ENCODE peak calls at places on chromosomes 3 and 15, in ten cellular contexts. G, T, I, C, J, L, Y, S, B and A are unnamed samples.

GRCh38 chr15:74788716-74789151 is 6.9 kb downstream of the CSK start:
- DNase-seq in G (peak), T (no peak), I (no peak), C (no peak), J (no peak), L (no peak), Y (peak), S (no peak), B (no peak), A (no peak)

GRCh38 chr3:30628188-30628930 is 22.0 kb downstream of the TGFBR2 start:
- DNase-seq in G (no peak), T (no peak), I (no peak), C (no peak), J (no peak), L (no peak), Y (no peak), S (no peak), B (no peak), A (no peak)

GRCh38 chr3:50296721-50297383 is 2.4 kb downstream of the HYAL3 start:
- DNase-seq in G (no peak), T (no peak), I (no peak), C (no peak), J (no peak), L (no peak), Y (no peak), S (no peak), B (no peak), A (no peak)

GRCh38 chr3:62109534-62109933 is 263.8 kb downstream of the FEZF2 start:
- DNase-seq in G (no peak), T (peak), I (no peak), C (no peak), J (no peak), L (no peak), Y (no peak), S (peak), B (peak), A (no peak)

GRCh38 chr15:87154771-87155170 is 1075.1 kb downstream of the AGBL1 start:
- DNase-seq in G (no peak), T (peak), I (no peak), C (no peak), J (no peak), L (no peak), Y (no peak), S (peak), B (peak), A (no peak)

GRCh38 chr3:38731522-38731921 is 82.0 kb upstream of the SCN5A start:
- DNase-seq in G (no peak), T (no peak), I (no peak), C (no peak), J (no peak), L (no peak), Y (no peak), S (no peak), B (no peak), A (no peak)

GRCh38 chr3:63824309-63824708 is 5.2 kb downstream of the C3orf49 start:
- DNase-seq in G (no peak), T (no peak), I (no peak), C (no peak), J (no peak), L (no peak), Y (no peak), S (peak), B (peak), A (no peak)

GRCh38 chr3:10941972-10942371 is 50.6 kb upstream of the SLC6A1 start:
- DNase-seq in G (no peak), T (no peak), I (no peak), C (no peak), J (no peak), L (peak), Y (peak), S (no peak), B (no peak), A (peak)

GRCh38 chr3:54951405-54951804 is 23.5 kb upstream of the LRTM1 start:
- DNase-seq in G (no peak), T (peak), I (peak), C (peak), J (peak), L (peak), Y (no peak), S (peak), B (peak), A (peak)

GRCh38 chr15:49860101-49860500 is 239.3 kb downstream of the DTWD1 start:
- DNase-seq in G (no peak), T (peak), I (no peak), C (no peak), J (no peak), L (no peak), Y (no peak), S (peak), B (peak), A (no peak)

GRCh38 chr3:139327231-139327630 is 16.6 kb upstream of the MRPS22 start:
- DNase-seq in G (no peak), T (no peak), I (no peak), C (no peak), J (no peak), L (no peak), Y (no peak), S (no peak), B (no peak), A (no peak)

GRCh38 chr15:38226867-38227266 is 25.8 kb upstream of the SPRED1 start:
- DNase-seq in G (no peak), T (no peak), I (peak), C (no peak), J (peak), L (peak), Y (no peak), S (peak), B (peak), A (no peak)

GRCh38 chr3:117589454-117589853 is 879.9 kb downstream of the TUSC7 start:
- DNase-seq in G (peak), T (no peak), I (no peak), C (no peak), J (no peak), L (no peak), Y (no peak), S (peak), B (peak), A (no peak)

GRCh38 chr3:38404286-38404685 is 49.4 kb upstream of the ACVR2B start:
- DNase-seq in G (no peak), T (peak), I (no peak), C (no peak), J (peak), L (no peak), Y (no peak), S (peak), B (peak), A (no peak)

GRCh38 chr15:80840173-80841130 is 61.3 kb downstream of the CEMIP start:
- DNase-seq in G (no peak), T (no peak), I (no peak), C (no peak), J (no peak), L (no peak), Y (no peak), S (no peak), B (no peak), A (no peak)

GRCh38 chr3:73435055-73435454 is 189.7 kb downstream of the PDZRN3 start:
- DNase-seq in G (no peak), T (no peak), I (no peak), C (no peak), J (no peak), L (no peak), Y (no peak), S (no peak), B (no peak), A (no peak)

GRCh38 chr3:154389861-154390260 is 40.1 kb downstream of the GPR149 start:
- DNase-seq in G (no peak), T (no peak), I (no peak), C (no peak), J (no peak), L (no peak), Y (no peak), S (no peak), B (no peak), A (no peak)

GRCh38 chr3:61650276-61650675 is 88.9 kb downstream of the PTPRG start:
- DNase-seq in G (no peak), T (peak), I (peak), C (peak), J (peak), L (no peak), Y (no peak), S (peak), B (peak), A (no peak)

GRCh38 chr3:30770387-30770786 is 124.1 kb downstream of the GADL1 start:
- DNase-seq in G (no peak), T (peak), I (peak), C (no peak), J (no peak), L (peak), Y (no peak), S (peak), B (peak), A (no peak)

GRCh38 chr3:3177861-3178497 is 1.5 kb downstream of the CRBN start:
- DNase-seq in G (no peak), T (no peak), I (no peak), C (no peak), J (no peak), L (no peak), Y (no peak), S (no peak), B (peak), A (no peak)

GRCh38 chr15:82647835-82648256 is 683 bp upstream of the CPEB1 start:
- DNase-seq in G (no peak), T (no peak), I (no peak), C (no peak), J (no peak), L (no peak), Y (peak), S (no peak), B (no peak), A (no peak)

GRCh38 chr3:98730338-98730737 is 32.8 kb upstream of the ST3GAL6 start:
- DNase-seq in G (peak), T (no peak), I (no peak), C (no peak), J (no peak), L (no peak), Y (no peak), S (no peak), B (peak), A (no peak)

GRCh38 chr3:3134750-3135448 is 8.2 kb downstream of the TRNT1 start:
- DNase-seq in G (no peak), T (no peak), I (no peak), C (no peak), J (no peak), L (no peak), Y (no peak), S (peak), B (no peak), A (no peak)

GRCh38 chr15:27990411-27991338 is 108.4 kb downstream of the OCA2 start:
- DNase-seq in G (no peak), T (no peak), I (no peak), C (no peak), J (no peak), L (no peak), Y (no peak), S (no peak), B (no peak), A (no peak)

GRCh38 chr3:124492824-124493223 is 237.4 kb upstream of the UMPS start:
- DNase-seq in G (peak), T (no peak), I (peak), C (no peak), J (peak), L (no peak), Y (no peak), S (peak), B (peak), A (peak)

GRCh38 chr3:139280027-139280671 is 63.7 kb upstream of the MRPS22 start:
- DNase-seq in G (no peak), T (no peak), I (no peak), C (no peak), J (no peak), L (no peak), Y (no peak), S (no peak), B (no peak), A (no peak)

GRCh38 chr3:38643090-38643489 is 6.4 kb downstream of the SCN5A start:
- DNase-seq in G (no peak), T (no peak), I (no peak), C (no peak), J (no peak), L (no peak), Y (peak), S (no peak), B (no peak), A (no peak)

GRCh38 chr15:62758126-62758951 is 284.2 kb upstream of the TPM1 start:
- DNase-seq in G (no peak), T (peak), I (no peak), C (no peak), J (no peak), L (no peak), Y (no peak), S (peak), B (peak), A (no peak)

GRCh38 chr15:61051570-61052031 is 177.5 kb downstream of the RORA start:
- DNase-seq in G (peak), T (peak), I (no peak), C (no peak), J (peak), L (peak), Y (no peak), S (peak), B (peak), A (peak)

DNA sequence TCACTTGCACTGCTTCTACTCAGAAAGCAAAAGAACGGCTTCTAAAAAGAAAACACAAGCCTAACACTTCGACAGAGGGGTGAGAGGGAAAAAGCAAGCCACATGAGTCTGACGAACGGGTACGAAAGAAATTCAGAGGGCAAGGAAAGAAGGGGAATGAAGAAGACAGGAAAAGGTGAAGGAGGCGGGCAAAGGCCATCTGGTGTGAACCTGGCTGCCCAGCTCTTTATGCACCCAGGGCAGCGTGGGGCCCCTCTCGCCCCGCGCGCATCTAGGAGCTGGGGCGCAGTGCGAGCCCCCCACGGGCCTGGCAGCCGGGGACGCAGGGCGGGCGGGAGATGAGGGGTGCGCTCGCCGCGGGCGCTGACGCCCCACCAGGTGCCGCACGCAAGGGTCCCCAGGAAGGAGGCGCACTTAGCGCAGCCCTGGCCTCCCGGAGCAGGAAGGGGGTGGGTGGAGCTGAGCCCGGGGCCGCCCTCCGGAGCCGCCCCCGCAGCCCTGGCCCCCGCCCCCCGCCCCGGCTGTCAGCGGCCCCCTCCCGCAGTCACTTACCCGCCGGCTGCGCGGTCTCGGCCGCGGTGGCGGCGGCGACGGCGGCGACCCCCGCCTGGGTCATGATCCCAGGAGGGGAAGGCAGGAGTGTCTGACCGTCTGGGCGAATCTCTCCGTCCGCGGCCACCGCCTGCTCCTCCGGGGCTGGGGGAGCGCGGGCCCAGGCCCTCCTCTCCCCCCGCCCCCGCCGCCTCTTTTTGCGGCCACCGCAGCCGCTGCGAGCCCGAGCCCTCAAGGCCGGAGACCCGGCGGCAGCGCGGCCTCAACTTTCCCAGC is at the start of gene USF3:
- DNase-seq in G (peak), T (no peak), I (peak), C (no peak), J (peak), L (no peak), Y (peak), S (peak), B (peak), A (peak)
- TF ChIP-seq CTCF in G (no peak), T (no peak), I (no peak), C (no peak), J (peak), L (no peak), Y (no peak), S (no peak), B (no peak), A (no peak)

GRCh38 chr3:170689218-170689874 is 103.5 kb upstream of the SLC7A14 start:
- DNase-seq in G (no peak), T (peak), I (peak), C (no peak), J (no peak), L (no peak), Y (no peak), S (peak), B (peak), A (peak)
- TF ChIP-seq CTCF in G (no peak), T (no peak), I (no peak), C (no peak), J (no peak), L (no peak), Y (no peak), S (no peak), B (no peak), A (no peak)

DNA sequence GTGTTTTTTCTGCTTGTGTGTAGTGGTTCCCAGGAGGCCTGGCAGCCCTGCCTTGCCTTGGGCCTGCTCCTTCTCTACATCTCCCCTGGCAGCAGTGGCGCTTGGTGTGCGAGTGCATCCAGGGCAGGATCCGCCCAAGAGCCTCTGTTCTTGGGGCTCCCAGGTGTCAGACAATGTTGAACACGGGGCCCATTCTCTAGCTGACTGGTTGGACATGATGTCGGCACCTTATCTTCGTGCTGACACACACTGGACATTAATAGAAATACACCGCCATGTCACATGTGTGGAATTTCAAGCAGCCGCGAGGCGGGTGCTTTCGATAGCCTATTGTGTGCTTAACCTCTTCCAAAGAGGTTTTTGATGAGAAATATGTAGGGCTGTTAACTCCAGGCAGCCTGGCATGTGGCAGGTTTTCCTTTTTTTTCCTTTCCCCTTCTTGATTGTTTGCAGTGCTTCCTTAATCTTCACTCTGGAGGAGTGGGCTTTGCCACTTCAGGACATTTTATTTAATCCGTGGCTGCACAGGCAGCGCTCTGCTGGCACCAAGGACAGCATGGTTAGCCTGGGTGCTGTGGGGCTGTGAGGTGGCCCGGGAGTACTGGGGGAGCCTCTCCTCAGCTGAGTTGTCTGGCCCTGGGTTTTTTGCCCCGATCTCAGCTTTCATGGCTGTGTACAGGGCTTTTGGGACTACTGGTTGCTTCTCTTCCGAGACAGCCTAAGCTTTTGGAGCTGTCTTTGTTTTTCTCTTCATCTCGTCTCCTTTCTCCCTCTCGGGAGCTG is 42.5 kb downstream of the CHCHD6 start:
- DNase-seq in G (no peak), T (peak), I (peak), C (no peak), J (no peak), L (no peak), Y (no peak), S (peak), B (peak), A (no peak)
- TF ChIP-seq CTCF in G (no peak), T (peak), I (no peak), C (no peak), J (no peak), L (no peak), Y (no peak), S (no peak), B (peak), A (no peak)

GRCh38 chr15:44265757-44266156 is 22.8 kb upstream of the GOLM2 start:
- DNase-seq in G (no peak), T (no peak), I (no peak), C (no peak), J (no peak), L (no peak), Y (no peak), S (no peak), B (no peak), A (no peak)
- TF ChIP-seq CTCF in G (no peak), T (no peak), I (no peak), C (no peak), J (no peak), L (no peak), Y (no peak), S (no peak), B (no peak), A (no peak)

GRCh38 chr3:23615068-23615467 is 190.7 kb upstream of the UBE2E1 start:
- DNase-seq in G (no peak), T (no peak), I (no peak), C (no peak), J (no peak), L (no peak), Y (no peak), S (no peak), B (no peak), A (no peak)
- TF ChIP-seq CTCF in G (no peak), T (no peak), I (no peak), C (no peak), J (no peak), L (no peak), Y (no peak), S (no peak), B (no peak), A (no peak)

DNA sequence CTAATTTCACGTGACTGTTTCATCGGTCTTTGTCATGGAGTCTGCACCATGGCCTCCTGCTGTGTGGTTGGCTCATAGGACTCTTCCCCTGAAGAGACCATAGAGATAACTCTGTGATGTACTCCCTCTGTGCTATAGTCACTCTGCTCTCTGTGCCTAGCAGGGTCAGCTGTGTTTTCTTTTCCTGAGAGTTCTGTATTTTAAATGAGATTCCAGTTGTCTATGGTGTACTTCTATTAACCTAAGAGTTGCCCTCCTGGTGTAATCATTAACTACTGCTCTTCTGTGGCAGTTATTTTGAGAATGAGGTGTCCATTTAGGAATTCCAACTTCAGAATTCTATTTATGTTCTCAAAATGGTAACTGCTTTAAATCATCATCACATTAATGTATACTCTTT is 114.5 kb upstream of the ARPP21 start:
- DNase-seq in G (no peak), T (no peak), I (no peak), C (no peak), J (no peak), L (no peak), Y (no peak), S (no peak), B (no peak), A (no peak)
- TF ChIP-seq CTCF in G (no peak), T (no peak), I (no peak), C (no peak), J (no peak), L (no peak), Y (no peak), S (no peak), B (no peak), A (no peak)

GRCh38 chr3:56254835-56255234 is 213.4 kb downstream of the ERC2 start:
- DNase-seq in G (no peak), T (no peak), I (no peak), C (no peak), J (no peak), L (no peak), Y (no peak), S (peak), B (no peak), A (no peak)
- TF ChIP-seq CTCF in G (peak), T (peak), I (no peak), C (no peak), J (no peak), L (peak), Y (no peak), S (peak), B (peak), A (peak)